ENCODE peak calls at places on chromosome 12, in four cellular contexts. One of them, this sample, is unnamed.
A peak's percentile ranks its signal among the peaks of the same experiment; 100 is the strongest.

GRCh38 chr12:51507188-51507587 is 82.6 kb downstream of the SLC4A8 start:
- DNase-seq in hepatocyte: no peak
- DNase-seq in PC-3: no peak
- DNase-seq in neural progenitor cell: no peak
- DNase-seq in this sample: no peak

GRCh38 chr12:125186471-125187147 is 121.4 kb downstream of the AACS start:
- DNase-seq in PC-3: no peak
- DNase-seq in hepatocyte: no peak
- DNase-seq in neural progenitor cell: peak; percentile 58
- DNase-seq in this sample: peak; percentile 58

GRCh38 chr12:58961906-58962305 is 41.6 kb upstream of the LRIG3 start:
- DNase-seq in neural progenitor cell: no peak
- DNase-seq in PC-3: no peak
- DNase-seq in hepatocyte: no peak
- DNase-seq in this sample: no peak

GRCh38 chr12:89690925-89691324 is 17.7 kb downstream of the ATP2B1 start:
- DNase-seq in hepatocyte: no peak
- DNase-seq in neural progenitor cell: no peak
- DNase-seq in PC-3: no peak
- DNase-seq in this sample: peak; percentile 51

GRCh38 chr12:69555461-69555860 is 29.8 kb upstream of the CCT2 start:
- DNase-seq in hepatocyte: no peak
- DNase-seq in neural progenitor cell: no peak
- DNase-seq in PC-3: peak; percentile 87
- DNase-seq in this sample: peak; percentile 96

GRCh38 chr12:4478933-4479332 is 33.3 kb upstream of the FGF6 start:
- DNase-seq in neural progenitor cell: no peak
- DNase-seq in hepatocyte: no peak
- DNase-seq in PC-3: no peak
- DNase-seq in this sample: peak; percentile 4

GRCh38 chr12:130435826-130436225 is 98.1 kb downstream of the PIWIL1 start:
- DNase-seq in neural progenitor cell: no peak
- DNase-seq in PC-3: no peak
- DNase-seq in hepatocyte: no peak
- DNase-seq in this sample: no peak

GRCh38 chr12:123961585-123961984 is 11.0 kb downstream of the CCDC92 start:
- DNase-seq in neural progenitor cell: no peak
- DNase-seq in hepatocyte: no peak
- DNase-seq in PC-3: no peak
- DNase-seq in this sample: no peak

GRCh38 chr12:25500651-25501050 is 52.4 kb downstream of the LMNTD1 start:
- DNase-seq in PC-3: peak; percentile 37
- DNase-seq in neural progenitor cell: no peak
- DNase-seq in hepatocyte: no peak
- DNase-seq in this sample: peak; percentile 73

GRCh38 chr12:92827836-92828431 is 101.2 kb downstream of the EEA1 start:
- DNase-seq in PC-3: peak; percentile 72
- DNase-seq in hepatocyte: peak; percentile 43
- DNase-seq in neural progenitor cell: peak; percentile 36
- DNase-seq in this sample: peak; percentile 70

GRCh38 chr12:108580531-108580930 is 17.4 kb downstream of the TMEM119 start:
- DNase-seq in hepatocyte: peak; percentile 36
- DNase-seq in PC-3: no peak
- DNase-seq in neural progenitor cell: no peak
- DNase-seq in this sample: no peak

GRCh38 chr12:123089125-123089524 is 61.8 kb downstream of the PITPNM2 start:
- DNase-seq in PC-3: no peak
- DNase-seq in neural progenitor cell: no peak
- DNase-seq in hepatocyte: no peak
- DNase-seq in this sample: no peak

GRCh38 chr12:19190292-19191031 is 60.9 kb downstream of the PLEKHA5 start:
- DNase-seq in hepatocyte: no peak
- DNase-seq in PC-3: peak; percentile 8
- DNase-seq in neural progenitor cell: no peak
- DNase-seq in this sample: peak; percentile 80

GRCh38 chr12:69792533-69792932 is 32.5 kb upstream of the MYRFL start:
- DNase-seq in PC-3: no peak
- DNase-seq in hepatocyte: no peak
- DNase-seq in neural progenitor cell: no peak
- DNase-seq in this sample: no peak

GRCh38 chr12:91805031-91805430 is 340.6 kb downstream of the BTG1 start:
- DNase-seq in PC-3: no peak
- DNase-seq in hepatocyte: no peak
- DNase-seq in neural progenitor cell: no peak
- DNase-seq in this sample: no peak

GRCh38 chr12:10363665-10363921 is 26.2 kb downstream of the KLRK1 start:
- DNase-seq in neural progenitor cell: no peak
- DNase-seq in PC-3: no peak
- DNase-seq in hepatocyte: no peak
- DNase-seq in this sample: no peak

GRCh38 chr12:94151577-94151976 is 3.2 kb downstream of the PLXNC1 start:
- DNase-seq in PC-3: no peak
- DNase-seq in hepatocyte: peak; percentile 67
- DNase-seq in neural progenitor cell: no peak
- DNase-seq in this sample: no peak

GRCh38 chr12:53971686-53972085 is 1.2 kb upstream of the HOXC11 start:
- DNase-seq in neural progenitor cell: no peak
- DNase-seq in PC-3: no peak
- DNase-seq in hepatocyte: no peak
- DNase-seq in this sample: no peak
- TF ChIP-seq EZH2 in neural progenitor cell: peak; percentile 51
- TF ChIP-seq EZH2 in PC-3: no peak
- TF ChIP-seq EZH2 in hepatocyte: no peak
- TF ChIP-seq EZH2 in this sample: no peak

GRCh38 chr12:30926243-30927209 is at the start of gene TSPAN11:
- DNase-seq in neural progenitor cell: peak; percentile 97
- DNase-seq in PC-3: no peak
- DNase-seq in hepatocyte: peak; percentile 79
- DNase-seq in this sample: peak; percentile 81
- TF ChIP-seq EZH2 in neural progenitor cell: peak; percentile 26
- TF ChIP-seq EZH2 in PC-3: no peak
- TF ChIP-seq EZH2 in hepatocyte: no peak
- TF ChIP-seq EZH2 in this sample: no peak

DNA sequence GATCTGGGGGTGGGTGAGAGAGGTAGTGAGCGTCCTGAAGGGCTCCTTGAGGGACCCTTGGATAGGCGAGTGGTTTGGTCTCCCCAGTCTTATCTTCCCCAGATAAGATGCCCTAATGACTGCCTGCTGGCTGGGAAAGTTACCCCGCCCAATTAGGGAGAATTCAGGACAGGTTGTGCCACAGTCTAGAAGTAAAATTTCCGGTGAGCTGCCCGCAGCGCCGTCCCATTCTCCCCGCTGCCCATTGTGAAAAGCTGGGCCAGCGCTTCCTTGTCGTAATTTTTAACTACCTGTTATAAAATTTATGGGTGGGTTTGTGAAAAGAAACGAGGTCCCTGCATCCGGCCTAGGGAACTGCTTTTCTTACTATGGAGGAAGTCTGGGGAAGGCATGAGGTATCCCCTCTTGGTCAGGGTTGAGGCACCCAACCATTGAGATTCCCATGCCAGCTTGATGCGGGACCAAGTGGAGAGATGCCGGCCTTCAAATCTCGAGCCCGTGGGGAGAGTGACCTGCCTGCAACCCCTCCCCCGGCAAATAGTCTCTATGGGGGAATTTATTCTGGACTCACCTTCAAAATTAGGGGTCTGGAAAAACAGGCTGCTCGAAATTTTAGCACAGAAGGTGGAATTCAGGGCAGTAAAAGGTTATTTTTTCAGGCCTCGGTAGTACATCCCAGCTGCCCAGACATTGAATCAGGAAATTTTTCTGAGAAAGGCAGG is 6.6 kb downstream of the HOXC8 start:
- DNase-seq in neural progenitor cell: no peak
- DNase-seq in hepatocyte: no peak
- DNase-seq in PC-3: no peak
- DNase-seq in this sample: no peak
- TF ChIP-seq EZH2 in neural progenitor cell: peak; percentile 5
- TF ChIP-seq EZH2 in hepatocyte: no peak
- TF ChIP-seq EZH2 in PC-3: no peak
- TF ChIP-seq EZH2 in this sample: no peak

DNA sequence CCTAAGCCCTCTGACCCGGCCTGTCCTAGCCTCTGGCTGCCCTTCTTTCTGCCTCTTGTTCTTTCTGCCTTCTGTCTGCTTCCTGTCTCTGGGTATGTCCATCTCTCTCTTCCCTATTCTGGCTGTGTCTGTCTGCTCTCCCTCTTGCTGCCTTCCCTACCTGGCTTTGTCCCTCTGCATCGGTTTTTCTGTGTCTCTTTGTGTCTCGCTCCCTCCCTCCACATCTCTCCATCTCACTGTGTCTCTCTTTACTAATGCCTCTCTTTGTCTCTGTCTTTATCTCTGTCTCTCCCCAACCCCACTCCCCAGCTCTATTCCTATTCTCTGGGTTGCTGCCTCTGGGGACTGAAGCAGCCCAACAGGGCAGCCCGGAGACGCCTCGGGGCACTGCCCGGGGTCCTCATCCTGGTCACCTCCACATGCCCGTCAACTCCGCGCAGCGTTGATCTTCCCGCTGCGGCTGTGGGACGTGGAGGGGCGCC is 10.1 kb downstream of the SHMT2 start:
- DNase-seq in hepatocyte: no peak
- DNase-seq in neural progenitor cell: no peak
- DNase-seq in PC-3: no peak
- DNase-seq in this sample: peak; percentile 46
- TF ChIP-seq EZH2 in hepatocyte: peak; percentile 79
- TF ChIP-seq EZH2 in neural progenitor cell: no peak
- TF ChIP-seq EZH2 in PC-3: no peak
- TF ChIP-seq EZH2 in this sample: no peak

DNA sequence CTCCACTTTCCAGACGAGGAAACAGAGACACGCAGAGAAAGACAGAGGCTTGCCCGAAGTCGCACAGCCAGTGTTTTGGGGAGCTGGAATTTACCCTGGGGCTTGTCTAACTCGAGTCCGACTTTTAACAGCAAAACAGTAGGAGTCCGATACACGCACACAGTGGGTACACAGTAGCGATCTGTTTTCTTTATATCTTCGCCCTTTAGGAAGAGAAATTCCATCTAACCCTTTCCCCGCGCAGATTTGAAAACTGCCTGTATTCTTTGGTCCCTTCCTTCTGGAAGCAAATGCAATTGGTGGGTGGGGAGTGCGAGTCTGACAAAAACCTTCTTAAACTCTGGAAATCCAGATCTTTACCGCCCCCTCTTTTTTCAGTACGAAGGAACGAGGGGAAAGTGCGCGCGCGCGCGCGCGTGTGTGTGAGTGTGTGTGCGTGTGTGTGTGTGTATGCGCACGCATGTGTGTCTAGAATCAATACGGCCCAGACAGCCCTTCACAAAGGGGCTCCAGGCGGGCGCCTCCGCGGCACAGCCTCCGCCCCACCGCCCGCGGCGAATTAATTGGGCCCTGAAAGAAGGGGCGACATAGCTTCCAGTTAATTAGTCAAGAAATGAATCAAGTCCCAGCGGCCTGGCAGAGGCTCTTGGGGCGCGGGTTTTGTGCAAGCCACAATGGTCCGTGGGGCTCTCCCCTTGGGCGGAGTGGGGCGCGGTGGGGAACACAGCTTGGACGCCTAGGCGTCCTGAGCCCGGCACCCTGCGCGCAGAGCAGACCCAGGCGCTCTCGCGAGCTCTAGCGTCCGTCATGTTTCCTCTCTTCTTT is 14.0 kb upstream of the TBX3 start:
- DNase-seq in neural progenitor cell: peak; percentile 89
- DNase-seq in PC-3: no peak
- DNase-seq in hepatocyte: peak; percentile 83
- DNase-seq in this sample: peak; percentile 56
- TF ChIP-seq EZH2 in neural progenitor cell: peak; percentile 69
- TF ChIP-seq EZH2 in PC-3: no peak
- TF ChIP-seq EZH2 in hepatocyte: no peak
- TF ChIP-seq EZH2 in this sample: no peak

GRCh38 chr12:113469224-113469652 is 2.4 kb downstream of the LHX5 start:
- DNase-seq in PC-3: no peak
- DNase-seq in neural progenitor cell: no peak
- DNase-seq in hepatocyte: no peak
- DNase-seq in this sample: no peak

GRCh38 chr12:113471619-113472171 is at the start of gene LHX5:
- DNase-seq in hepatocyte: no peak
- DNase-seq in PC-3: no peak
- DNase-seq in neural progenitor cell: peak; percentile 93
- DNase-seq in this sample: peak; percentile 47

GRCh38 chr12:113472191-113473190 is 820 bp upstream of the LHX5 start:
- DNase-seq in neural progenitor cell: peak; percentile 79
- DNase-seq in PC-3: no peak
- DNase-seq in hepatocyte: no peak
- DNase-seq in this sample: no peak

GRCh38 chr12:113469893-113470743 is 1.6 kb downstream of the LHX5 start:
- DNase-seq in PC-3: no peak
- DNase-seq in neural progenitor cell: peak; percentile 73
- DNase-seq in hepatocyte: no peak
- DNase-seq in this sample: no peak

GRCh38 chr12:113470871-113471618 is 626 bp downstream of the LHX5 start:
- DNase-seq in hepatocyte: no peak
- DNase-seq in PC-3: no peak
- DNase-seq in neural progenitor cell: peak; percentile 54
- DNase-seq in this sample: no peak
- TF ChIP-seq EZH2 in hepatocyte: no peak
- TF ChIP-seq EZH2 in PC-3: no peak
- TF ChIP-seq EZH2 in neural progenitor cell: no peak
- TF ChIP-seq EZH2 in this sample: no peak

GRCh38 chr12:56486694-56487093 is 1.3 kb downstream of the GLS2 start:
- DNase-seq in PC-3: no peak
- DNase-seq in neural progenitor cell: no peak
- DNase-seq in hepatocyte: no peak
- DNase-seq in this sample: peak; percentile 5

GRCh38 chr12:56487448-56488040 is 417 bp downstream of the GLS2 start:
- DNase-seq in PC-3: peak; percentile 41
- DNase-seq in hepatocyte: peak; percentile 74
- DNase-seq in neural progenitor cell: peak; percentile 66
- DNase-seq in this sample: peak; percentile 48

GRCh38 chr12:56484566-56484965 is 3.4 kb downstream of the GLS2 start:
- DNase-seq in PC-3: no peak
- DNase-seq in hepatocyte: no peak
- DNase-seq in neural progenitor cell: no peak
- DNase-seq in this sample: no peak

DNA sequence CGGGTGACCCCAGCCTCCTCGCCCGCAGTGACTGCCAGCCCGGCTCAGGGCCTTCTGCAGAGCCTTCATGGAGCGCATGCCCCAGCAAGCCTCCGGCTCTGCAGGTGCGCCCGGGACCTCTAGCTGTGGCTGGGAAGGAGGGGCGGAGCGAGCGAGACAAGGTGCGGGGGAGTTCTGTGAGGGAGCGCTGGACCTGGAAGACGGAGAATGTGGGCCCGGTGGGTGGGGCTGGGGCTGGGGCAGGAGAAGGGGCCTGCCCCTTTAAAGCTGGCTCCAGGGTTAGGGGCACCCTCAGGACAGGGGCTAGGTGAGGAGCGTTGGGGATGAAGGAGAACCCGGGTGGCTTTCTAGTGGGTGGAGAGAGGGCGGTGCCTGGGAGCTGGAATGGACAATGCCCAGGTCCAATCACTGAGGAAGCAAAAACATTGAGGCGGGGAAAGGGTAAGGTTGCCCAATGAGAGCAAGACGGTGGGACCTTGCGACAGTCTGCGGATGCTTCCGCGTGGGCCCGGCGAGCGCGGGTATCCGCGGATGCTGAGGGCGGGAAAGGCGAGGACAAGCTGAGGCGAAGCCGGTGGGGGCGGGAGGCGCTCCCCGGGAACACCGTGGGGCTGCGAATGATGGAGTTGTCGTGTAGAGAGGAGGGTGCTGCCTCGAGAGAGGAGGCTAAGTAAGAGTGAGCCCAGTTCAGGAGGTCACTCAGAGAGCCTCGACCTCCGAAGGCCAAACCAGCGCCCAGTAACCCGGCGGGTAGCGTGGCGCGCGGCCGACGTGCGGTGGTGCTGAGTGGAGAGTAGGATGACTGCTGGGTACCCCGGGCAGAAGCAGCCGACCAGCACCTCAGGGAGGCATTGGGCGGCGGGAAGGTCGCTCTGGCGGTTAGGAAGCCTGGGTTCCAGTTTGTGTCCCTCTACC is at the start of gene GLS2:
- DNase-seq in hepatocyte: peak; percentile 83
- DNase-seq in neural progenitor cell: peak; percentile 79
- DNase-seq in PC-3: peak; percentile 84
- DNase-seq in this sample: peak; percentile 85
- TF ChIP-seq EZH2 in hepatocyte: no peak
- TF ChIP-seq EZH2 in neural progenitor cell: no peak
- TF ChIP-seq EZH2 in PC-3: no peak
- TF ChIP-seq EZH2 in this sample: no peak